ENCODE peak calls at places on chromosomes 13 and 19, in eight cellular contexts. M is left ventricle myocardium superior; K is upper lobe of right lung; C is cardiac muscle cell; U is fibroblast of villous mesenchyme; H is AG10803; R is tibial nerve; V is naive thymus-derived CD4-positive, alpha-beta T cell. D is an unnamed sample.
A peak's percentile ranks its signal among the peaks of the same experiment; 100 is the strongest.

GRCh38 chr13:64446372-64446771 is 2783.8 kb downstream of the PCDH9 start:
- DNase-seq in C (no peak), R (no peak), U (no peak), H (no peak), V (no peak), K (no peak), M (no peak), D (peak; percentile 25)

GRCh38 chr19:31905980-31906948 is 439.1 kb upstream of the ZNF507 start:
- DNase-seq in U (peak; percentile 16), C (peak; percentile 62), H (peak; percentile 21), V (no peak), R (peak; percentile 32), M (no peak), K (no peak), D (no peak)

GRCh38 chr19:14318873-14319272 is 62.4 kb upstream of the ADGRE5 start:
- DNase-seq in C (no peak), H (no peak), M (peak; percentile 37), U (no peak), R (no peak), V (no peak), K (no peak), D (no peak)

GRCh38 chr19:35870798-35871197 is 2.4 kb downstream of the APLP1 start:
- DNase-seq in K (no peak), C (no peak), H (no peak), U (no peak), V (no peak), M (no peak), R (no peak), D (no peak)

GRCh38 chr19:2630352-2631001 is 72.0 kb downstream of the GNG7 start:
- DNase-seq in H (no peak), V (no peak), M (no peak), K (no peak), C (no peak), U (no peak), R (no peak), D (no peak)

GRCh38 chr19:10074153-10074552 is 12.0 kb upstream of the SHFL start:
- DNase-seq in K (no peak), V (peak; percentile 39), C (peak; percentile 36), U (peak; percentile 24), M (no peak), H (no peak), R (no peak), D (peak; percentile 14)

GRCh38 chr19:1261512-1261862 is 7.6 kb upstream of the CIRBP start:
- DNase-seq in U (no peak), V (no peak), R (no peak), M (peak; percentile 54), H (no peak), C (no peak), K (peak; percentile 73), D (no peak)

GRCh38 chr13:39186205-39186880 is 148.1 kb downstream of the NHLRC3 start:
- DNase-seq in U (no peak), M (no peak), R (no peak), C (no peak), K (no peak), H (no peak), V (no peak), D (no peak)

GRCh38 chr13:37319041-37319443 is 213.6 kb upstream of the CSNK1A1L start:
- DNase-seq in C (no peak), U (peak; percentile 83), V (no peak), R (no peak), H (peak; percentile 81), K (no peak), M (no peak), D (peak; percentile 24)

GRCh38 chr13:50357586-50358118 is 342.4 kb downstream of the KCNRG start:
- DNase-seq in H (peak; percentile 76), M (no peak), R (no peak), U (peak; percentile 63), C (peak; percentile 76), V (no peak), K (no peak), D (peak; percentile 70)

GRCh38 chr19:535017-535835 is 3.7 kb downstream of the CDC34 start:
- DNase-seq in R (no peak), U (no peak), M (peak; percentile 58), K (no peak), C (no peak), H (no peak), V (no peak), D (no peak)

GRCh38 chr13:24683370-24683769 is 3.2 kb downstream of the ATP12A start:
- DNase-seq in M (no peak), C (no peak), K (no peak), R (no peak), V (no peak), H (no peak), U (no peak), D (no peak)

D was measured in foreskin fibroblast.